ENCODE peak calls at places on chromosome 22, in five cellular contexts. G, Y, L, B and T are unnamed samples.

GRCh38 chr22:42343551-42344081 is 73.2 kb upstream of the TCF20 start:
- DNase-seq in G (no peak), Y (no peak), L (peak; percentile 58), B (no peak), T (no peak)

GRCh38 chr22:45823331-45823730 is 151.7 kb downstream of the ATXN10 start:
- DNase-seq in B (no peak), L (no peak), G (no peak), Y (no peak), T (no peak)

GRCh38 chr22:24409707-24410106 is 17.7 kb upstream of the ADORA2A start:
- DNase-seq in G (no peak), L (no peak), B (no peak), Y (no peak), T (no peak)

GRCh38 chr22:17921871-17922821 is 102.2 kb downstream of the MICAL3 start:
- DNase-seq in B (peak; percentile 51), Y (no peak), G (no peak), L (no peak), T (no peak)

GRCh38 chr22:20414059-20414440 is 20.1 kb downstream of the ZNF74 start:
- DNase-seq in L (no peak), B (no peak), Y (no peak), G (no peak), T (no peak)

GRCh38 chr22:41563051-41563711 is 2.4 kb downstream of the CSDC2 start:
- DNase-seq in G (peak; percentile 51), L (no peak), Y (no peak), B (no peak), T (no peak)

GRCh38 chr22:44819966-44820631 is 67.7 kb downstream of the ARHGAP8 start:
- DNase-seq in L (no peak), Y (no peak), B (no peak), G (no peak), T (no peak)

GRCh38 chr22:37103696-37104452 is 5.6 kb downstream of the TMPRSS6 start:
- DNase-seq in Y (no peak), L (no peak), B (no peak), G (no peak), T (no peak)

GRCh38 chr22:26471522-26471921 is 12.1 kb downstream of the HPS4 start:
- DNase-seq in Y (peak; percentile 66), G (no peak), B (no peak), L (no peak), T (no peak)

DNA sequence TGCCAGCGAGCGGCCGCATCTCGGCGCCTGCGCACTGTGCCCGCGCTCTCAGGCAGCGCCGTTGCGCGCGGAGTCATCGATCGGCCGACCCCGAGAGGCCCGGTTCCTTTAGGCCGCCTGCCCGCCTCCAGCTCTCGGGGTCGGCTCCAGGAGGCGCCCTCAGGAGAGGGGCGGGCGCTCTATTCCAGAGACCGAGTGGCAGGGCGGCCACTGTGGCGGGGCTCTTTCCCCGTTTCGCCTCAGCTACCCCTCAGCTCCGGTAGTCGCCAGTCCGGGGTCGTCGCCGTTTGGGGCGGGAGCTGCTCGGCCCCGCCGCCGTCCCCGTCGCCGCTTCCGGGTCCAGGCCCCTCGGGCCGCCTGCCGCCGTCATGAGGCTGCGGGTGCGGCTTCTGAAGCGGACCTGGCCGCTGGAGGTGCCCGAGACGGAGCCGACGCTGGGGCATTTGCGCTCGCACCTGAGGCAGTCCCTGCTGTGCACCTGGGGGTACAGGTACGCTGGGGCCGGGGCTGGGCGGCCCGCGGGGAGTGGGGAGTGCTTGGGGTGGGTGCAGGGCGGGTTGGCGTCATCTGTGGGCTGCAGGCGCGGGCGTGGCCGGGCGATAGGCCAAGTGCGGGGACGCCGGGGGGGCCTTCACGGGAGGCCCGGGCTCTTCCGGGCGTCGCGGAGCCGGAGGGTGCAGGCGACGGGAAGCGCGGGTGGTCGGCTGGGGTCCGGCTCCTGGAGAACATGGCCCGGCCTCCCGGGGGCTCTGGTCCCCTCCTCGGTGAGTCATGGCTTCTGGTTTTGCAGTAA is at the start of gene FBXO7:
- DNase-seq in G (peak; percentile 92), Y (peak; percentile 97), B (peak; percentile 93), L (peak; percentile 88), T (peak; percentile 88)
- TF ChIP-seq CTCF in G (peak; percentile 36), Y (peak; percentile 13), B (no peak), L (peak; percentile 71), T (no peak)

GRCh38 chr22:28430656-28431055 is 249.0 kb downstream of the TTC28 start:
- DNase-seq in Y (no peak), G (no peak), L (no peak), B (no peak), T (no peak)

GRCh38 chr22:28424427-28425080 is 255.1 kb downstream of the TTC28 start:
- DNase-seq in Y (no peak), B (no peak), L (no peak), G (no peak), T (no peak)

GRCh38 chr22:28425211-28425610 is 254.4 kb downstream of the TTC28 start:
- DNase-seq in Y (no peak), L (no peak), G (no peak), B (no peak), T (no peak)

GRCh38 chr22:28429711-28430110 is 249.9 kb downstream of the TTC28 start:
- DNase-seq in L (no peak), G (no peak), Y (no peak), B (no peak), T (no peak)

GRCh38 chr22:28426346-28427132 is 253.1 kb downstream of the TTC28 start:
- DNase-seq in G (no peak), B (no peak), Y (no peak), L (no peak), T (no peak)
- H3K27me3 ChIP-seq in G (no peaks in the 10 kb centered on the region), B (no peaks in the 10 kb centered on the region), Y (no peaks in the 10 kb centered on the region), L (no peaks in the 10 kb centered on the region), T (no peaks in the 10 kb centered on the region)

GRCh38 chr22:30568137-30568805 is 6.2 kb downstream of the GAL3ST1 start:
- DNase-seq in B (no peak), Y (no peak), L (no peak), G (no peak), T (no peak)
- H3K4me1 ChIP-seq in B (no peaks in the 10 kb centered on the region), Y (peaks cover 3% of the 10 kb centered on the region), L (no peaks in the 10 kb centered on the region), G (peaks cover under 1% of the 10 kb centered on the region), T (no peaks in the 10 kb centered on the region)

DNA sequence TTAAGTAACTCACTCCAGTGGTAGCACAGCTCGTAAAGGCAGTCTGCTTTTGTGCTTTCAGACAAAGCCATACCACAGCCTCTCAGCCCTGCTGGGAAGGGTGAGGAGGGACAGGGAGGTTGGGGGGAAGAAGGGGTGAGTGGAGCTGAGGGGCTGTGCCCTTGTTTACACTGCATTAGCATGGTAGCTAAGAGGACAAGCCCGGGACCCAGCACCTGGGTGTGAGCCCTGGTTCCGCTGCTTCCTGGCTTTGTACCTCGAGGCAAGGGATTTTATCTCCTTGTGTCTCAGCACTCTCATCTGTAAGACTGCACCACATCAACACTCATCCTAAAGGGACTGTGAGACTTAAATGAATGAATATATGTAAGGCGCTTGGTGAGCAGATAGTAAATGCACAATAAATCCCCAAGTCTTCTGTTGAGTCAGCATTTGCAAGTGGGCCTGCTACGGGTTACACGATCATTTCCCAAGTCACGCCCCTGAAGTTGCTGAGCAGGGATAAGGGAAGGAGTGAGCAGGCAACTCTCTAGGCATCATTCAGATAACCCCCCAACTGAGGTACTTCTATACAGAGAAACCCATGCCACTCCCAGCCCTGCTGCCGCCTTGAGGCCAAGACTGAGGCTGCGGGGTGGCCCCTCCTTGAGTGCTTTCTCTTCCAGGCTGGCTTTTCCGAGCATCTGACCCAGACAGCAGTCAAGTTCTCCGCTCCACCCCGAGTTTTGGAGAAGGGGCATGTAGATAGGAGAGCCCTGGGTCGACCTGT is 7.5 kb downstream of the RASD2 start:
- DNase-seq in Y (no peak), L (no peak), G (no peak), B (no peak), T (no peak)
- TF ChIP-seq CTCF in Y (no peak), L (peak; percentile 33), G (no peak), B (no peak), T (no peak)

GRCh38 chr22:22362939-22363338 is 118.4 kb downstream of the VPREB1 start:
- DNase-seq in B (no peak), G (no peak), Y (no peak), L (no peak), T (no peak)
- H3K27me3 ChIP-seq in B (peaks cover 7% of the 10 kb centered on the region), G (peaks cover 8% of the 10 kb centered on the region), Y (peaks cover 15% of the 10 kb centered on the region), L (peaks cover 3% of the 10 kb centered on the region), T (peaks cover 4% of the 10 kb centered on the region)

DNA sequence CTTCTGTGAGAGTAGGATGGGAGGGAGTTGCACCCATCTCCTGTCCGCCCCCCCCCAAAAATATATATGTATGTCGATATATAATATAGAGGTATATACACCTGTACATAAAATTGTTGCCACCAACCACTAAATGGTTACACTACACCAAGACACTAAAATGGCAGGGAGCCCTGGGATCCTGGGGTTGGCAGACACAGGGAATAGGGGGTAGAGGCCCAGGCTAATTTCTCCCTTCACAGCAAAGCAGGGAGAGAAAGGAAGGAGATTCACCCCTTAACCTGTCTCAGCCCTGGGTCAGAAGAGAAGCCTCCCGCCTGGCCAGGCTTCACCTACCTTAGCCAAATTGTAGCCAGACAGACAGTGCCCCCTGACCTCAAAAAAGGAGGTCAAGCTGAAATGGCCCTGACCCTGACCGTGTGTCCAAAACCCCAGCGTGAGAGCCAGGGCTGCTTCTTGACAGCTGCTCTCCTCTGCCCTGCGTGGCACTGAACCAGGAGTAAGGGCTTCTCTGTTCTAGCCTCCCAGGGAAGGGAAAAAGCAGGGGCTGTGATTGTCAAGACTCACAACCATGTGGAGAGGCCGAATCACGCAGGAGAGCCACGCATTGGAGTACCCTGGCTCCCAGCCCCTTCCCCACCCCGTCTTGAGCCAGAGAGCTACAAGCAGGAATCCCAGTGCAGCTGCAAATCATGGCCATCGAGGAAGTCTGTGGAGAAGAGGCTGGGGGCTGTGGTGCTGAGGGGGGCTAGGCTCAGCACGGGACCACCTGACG is 40.5 kb downstream of the SGSM3 start:
- DNase-seq in Y (no peak), B (no peak), G (no peak), L (no peak), T (no peak)
- H3K4me1 ChIP-seq in Y (no peaks in the 10 kb centered on the region), B (no peaks in the 10 kb centered on the region), G (no peaks in the 10 kb centered on the region), L (no peaks in the 10 kb centered on the region), T (no peaks in the 10 kb centered on the region)

GRCh38 chr22:23376256-23376655 is 195.9 kb downstream of the BCR start:
- DNase-seq in B (no peak), G (no peak), Y (no peak), L (peak; percentile 30), T (no peak)
- TF ChIP-seq CTCF in B (no peak), G (no peak), Y (no peak), L (peak; percentile 53), T (no peak)